ENCODE peak calls at places on chromosomes 16 and 17, in nine cellular contexts. One of them, this sample, is unnamed.

GRCh38 chr17:81536299-81537290 is 8.4 kb downstream of the FSCN2 start:
- DNase-seq in adrenal gland: no peak
- DNase-seq in BJ: no peak
- DNase-seq in PC-3: no peak
- DNase-seq in stomach: peak
- DNase-seq in cardiac muscle cell: no peak
- DNase-seq in AG09309: no peak
- DNase-seq in colonic mucosa: no peak
- DNase-seq in upper lobe of right lung: no peak
- DNase-seq in this sample: no peak

GRCh38 chr16:77402672-77403071 is 32.2 kb downstream of the ADAMTS18 start:
- DNase-seq in PC-3: no peak
- DNase-seq in cardiac muscle cell: no peak
- DNase-seq in upper lobe of right lung: no peak
- DNase-seq in BJ: no peak
- DNase-seq in colonic mucosa: no peak
- DNase-seq in stomach: no peak
- DNase-seq in adrenal gland: no peak
- DNase-seq in AG09309: no peak
- DNase-seq in this sample: no peak

GRCh38 chr16:17417740-17418139 is 53.0 kb downstream of the XYLT1 start:
- DNase-seq in adrenal gland: no peak
- DNase-seq in AG09309: no peak
- DNase-seq in PC-3: no peak
- DNase-seq in BJ: no peak
- DNase-seq in stomach: no peak
- DNase-seq in upper lobe of right lung: no peak
- DNase-seq in cardiac muscle cell: no peak
- DNase-seq in colonic mucosa: peak
- DNase-seq in this sample: no peak

GRCh38 chr17:63702223-63702577 is 2.3 kb upstream of the LIMD2 start:
- DNase-seq in colonic mucosa: peak
- DNase-seq in cardiac muscle cell: no peak
- DNase-seq in stomach: peak
- DNase-seq in adrenal gland: no peak
- DNase-seq in BJ: no peak
- DNase-seq in AG09309: no peak
- DNase-seq in upper lobe of right lung: peak
- DNase-seq in PC-3: no peak
- DNase-seq in this sample: no peak

GRCh38 chr17:21815352-21816063 is 123.2 kb downstream of the KCNJ18 start:
- DNase-seq in stomach: no peak
- DNase-seq in adrenal gland: no peak
- DNase-seq in upper lobe of right lung: no peak
- DNase-seq in BJ: no peak
- DNase-seq in AG09309: no peak
- DNase-seq in colonic mucosa: no peak
- DNase-seq in cardiac muscle cell: no peak
- DNase-seq in PC-3: no peak
- DNase-seq in this sample: no peak

GRCh38 chr17:8055851-8056231 is 17.0 kb downstream of the ALOX15B start:
- DNase-seq in AG09309: no peak
- DNase-seq in colonic mucosa: no peak
- DNase-seq in upper lobe of right lung: peak
- DNase-seq in adrenal gland: no peak
- DNase-seq in stomach: no peak
- DNase-seq in BJ: no peak
- DNase-seq in PC-3: no peak
- DNase-seq in cardiac muscle cell: no peak
- DNase-seq in this sample: no peak

GRCh38 chr17:42618442-42619150 is 9.1 kb downstream of the TUBG1 start:
- DNase-seq in AG09309: no peak
- DNase-seq in upper lobe of right lung: no peak
- DNase-seq in BJ: no peak
- DNase-seq in stomach: peak
- DNase-seq in adrenal gland: peak
- DNase-seq in PC-3: peak
- DNase-seq in cardiac muscle cell: peak
- DNase-seq in colonic mucosa: peak
- DNase-seq in this sample: no peak

GRCh38 chr17:81889602-81890001 is 1.8 kb downstream of the ALYREF start:
- DNase-seq in AG09309: no peak
- DNase-seq in cardiac muscle cell: no peak
- DNase-seq in adrenal gland: no peak
- DNase-seq in BJ: no peak
- DNase-seq in stomach: no peak
- DNase-seq in colonic mucosa: no peak
- DNase-seq in PC-3: no peak
- DNase-seq in upper lobe of right lung: no peak
- DNase-seq in this sample: no peak

GRCh38 chr17:36183811-36184765 is 7.7 kb upstream of the TBC1D3B start:
- DNase-seq in AG09309: no peak
- DNase-seq in cardiac muscle cell: no peak
- DNase-seq in BJ: no peak
- DNase-seq in upper lobe of right lung: no peak
- DNase-seq in PC-3: no peak
- DNase-seq in stomach: no peak
- DNase-seq in colonic mucosa: no peak
- DNase-seq in adrenal gland: no peak
- DNase-seq in this sample: no peak

GRCh38 chr17:61057257-61057656 is 342.4 kb upstream of the TBX2 start:
- DNase-seq in cardiac muscle cell: no peak
- DNase-seq in adrenal gland: no peak
- DNase-seq in upper lobe of right lung: no peak
- DNase-seq in stomach: no peak
- DNase-seq in colonic mucosa: no peak
- DNase-seq in PC-3: no peak
- DNase-seq in BJ: no peak
- DNase-seq in AG09309: no peak
- DNase-seq in this sample: no peak

GRCh38 chr16:15822957-15823356 is 33.9 kb downstream of the MYH11 start:
- DNase-seq in AG09309: no peak
- DNase-seq in stomach: peak
- DNase-seq in upper lobe of right lung: peak
- DNase-seq in BJ: no peak
- DNase-seq in cardiac muscle cell: no peak
- DNase-seq in colonic mucosa: no peak
- DNase-seq in PC-3: no peak
- DNase-seq in adrenal gland: no peak
- DNase-seq in this sample: no peak

GRCh38 chr16:19588661-19589060 is 33.2 kb downstream of the VPS35L start:
- DNase-seq in colonic mucosa: no peak
- DNase-seq in upper lobe of right lung: no peak
- DNase-seq in adrenal gland: no peak
- DNase-seq in cardiac muscle cell: peak
- DNase-seq in AG09309: no peak
- DNase-seq in BJ: no peak
- DNase-seq in stomach: no peak
- DNase-seq in PC-3: no peak
- DNase-seq in this sample: no peak

GRCh38 chr16:70808371-70808770 is 7.4 kb upstream of the VAC14 start:
- DNase-seq in BJ: no peak
- DNase-seq in colonic mucosa: no peak
- DNase-seq in upper lobe of right lung: no peak
- DNase-seq in stomach: no peak
- DNase-seq in AG09309: no peak
- DNase-seq in PC-3: peak
- DNase-seq in cardiac muscle cell: no peak
- DNase-seq in adrenal gland: no peak
- DNase-seq in this sample: no peak

GRCh38 chr17:74916851-74917199 is 6.2 kb downstream of the USH1G start:
- DNase-seq in adrenal gland: no peak
- DNase-seq in AG09309: no peak
- DNase-seq in colonic mucosa: no peak
- DNase-seq in upper lobe of right lung: no peak
- DNase-seq in PC-3: no peak
- DNase-seq in stomach: no peak
- DNase-seq in BJ: no peak
- DNase-seq in cardiac muscle cell: no peak
- DNase-seq in this sample: no peak

GRCh38 chr17:31581491-31581890 is 190.0 kb downstream of the RAB11FIP4 start:
- DNase-seq in PC-3: no peak
- DNase-seq in stomach: peak
- DNase-seq in upper lobe of right lung: no peak
- DNase-seq in adrenal gland: no peak
- DNase-seq in colonic mucosa: no peak
- DNase-seq in cardiac muscle cell: no peak
- DNase-seq in AG09309: no peak
- DNase-seq in BJ: no peak
- DNase-seq in this sample: no peak

DNA sequence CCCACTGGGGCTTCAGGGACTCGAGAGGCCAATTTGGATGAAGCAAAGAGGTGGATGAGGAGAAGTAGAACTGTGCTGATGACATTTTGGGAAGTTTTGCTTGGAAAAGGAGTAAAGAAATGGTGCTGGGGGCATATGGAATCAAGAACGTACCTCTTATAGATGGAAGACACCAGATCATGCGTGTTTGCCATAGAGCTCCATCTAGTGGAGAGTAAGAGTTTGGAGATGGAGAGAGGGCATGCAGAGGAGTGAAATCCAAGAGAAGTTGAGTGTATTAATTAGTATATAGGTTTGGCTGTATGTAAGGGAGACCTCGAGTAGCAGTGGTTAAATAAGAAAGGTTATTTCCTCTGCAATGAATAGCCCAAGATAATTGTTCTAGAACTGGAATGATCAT is 56.0 kb downstream of the SHISA6 start:
- DNase-seq in AG09309: no peak
- DNase-seq in adrenal gland: no peak
- DNase-seq in BJ: no peak
- DNase-seq in stomach: no peak
- DNase-seq in cardiac muscle cell: peak
- DNase-seq in upper lobe of right lung: no peak
- DNase-seq in PC-3: peak
- DNase-seq in colonic mucosa: no peak
- DNase-seq in this sample: no peak
- TF ChIP-seq CTCF in AG09309: no peak
- TF ChIP-seq CTCF in adrenal gland: no peak
- TF ChIP-seq CTCF in BJ: no peak
- TF ChIP-seq CTCF in stomach: peak
- TF ChIP-seq CTCF in cardiac muscle cell: no peak
- TF ChIP-seq CTCF in upper lobe of right lung: peak
- TF ChIP-seq CTCF in PC-3: peak
- TF ChIP-seq CTCF in colonic mucosa: peak
- TF ChIP-seq CTCF in this sample: peak

GRCh38 chr17:82901836-82902235 is 62.0 kb upstream of the ZNF750 start:
- DNase-seq in stomach: no peak
- DNase-seq in colonic mucosa: no peak
- DNase-seq in AG09309: no peak
- DNase-seq in BJ: no peak
- DNase-seq in adrenal gland: no peak
- DNase-seq in PC-3: no peak
- DNase-seq in cardiac muscle cell: no peak
- DNase-seq in upper lobe of right lung: no peak
- DNase-seq in this sample: no peak

GRCh38 chr17:82899941-82900340 is 60.1 kb upstream of the ZNF750 start:
- DNase-seq in upper lobe of right lung: no peak
- DNase-seq in AG09309: no peak
- DNase-seq in PC-3: no peak
- DNase-seq in cardiac muscle cell: no peak
- DNase-seq in colonic mucosa: no peak
- DNase-seq in adrenal gland: no peak
- DNase-seq in stomach: no peak
- DNase-seq in BJ: no peak
- DNase-seq in this sample: no peak

GRCh38 chr17:82901356-82901755 is 61.5 kb upstream of the ZNF750 start:
- DNase-seq in colonic mucosa: no peak
- DNase-seq in PC-3: no peak
- DNase-seq in BJ: no peak
- DNase-seq in AG09309: no peak
- DNase-seq in cardiac muscle cell: no peak
- DNase-seq in stomach: no peak
- DNase-seq in upper lobe of right lung: no peak
- DNase-seq in adrenal gland: no peak
- DNase-seq in this sample: no peak

GRCh38 chr17:82898976-82899514 is 59.2 kb upstream of the ZNF750 start:
- DNase-seq in BJ: no peak
- DNase-seq in upper lobe of right lung: no peak
- DNase-seq in PC-3: no peak
- DNase-seq in stomach: no peak
- DNase-seq in colonic mucosa: no peak
- DNase-seq in AG09309: no peak
- DNase-seq in cardiac muscle cell: no peak
- DNase-seq in adrenal gland: no peak
- DNase-seq in this sample: no peak

DNA sequence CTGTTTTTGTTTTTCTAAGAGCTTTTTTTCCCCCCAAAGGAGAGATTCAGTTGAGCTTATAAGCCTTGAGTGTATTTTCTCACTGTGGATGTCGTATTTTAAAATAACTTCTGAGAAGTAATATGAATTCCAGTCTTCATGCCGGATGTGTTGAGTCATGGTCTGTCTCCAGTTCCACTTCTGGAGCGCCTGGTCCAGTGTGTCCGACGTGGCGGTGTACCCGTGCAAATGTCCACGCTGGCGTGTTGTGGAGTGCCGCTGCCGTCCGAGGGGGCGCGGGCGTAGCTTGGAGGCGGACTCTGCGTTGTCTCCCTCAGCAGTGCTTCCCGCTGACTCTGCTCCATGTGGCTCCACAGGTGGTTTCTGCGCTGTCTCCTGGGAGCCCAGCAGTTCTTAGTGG is 60.9 kb upstream of the ZNF750 start:
- DNase-seq in PC-3: no peak
- DNase-seq in stomach: no peak
- DNase-seq in BJ: no peak
- DNase-seq in adrenal gland: no peak
- DNase-seq in cardiac muscle cell: no peak
- DNase-seq in colonic mucosa: no peak
- DNase-seq in upper lobe of right lung: no peak
- DNase-seq in AG09309: peak
- DNase-seq in this sample: no peak
- H3K4me3 ChIP-seq in PC-3: no peak
- H3K4me3 ChIP-seq in stomach: no peak
- H3K4me3 ChIP-seq in BJ: no peak
- H3K4me3 ChIP-seq in adrenal gland: no peak
- H3K4me3 ChIP-seq in cardiac muscle cell: no peak
- H3K4me3 ChIP-seq in colonic mucosa: no peak
- H3K4me3 ChIP-seq in upper lobe of right lung: no peak
- H3K4me3 ChIP-seq in AG09309: peak
- H3K4me3 ChIP-seq in this sample: no peak

DNA sequence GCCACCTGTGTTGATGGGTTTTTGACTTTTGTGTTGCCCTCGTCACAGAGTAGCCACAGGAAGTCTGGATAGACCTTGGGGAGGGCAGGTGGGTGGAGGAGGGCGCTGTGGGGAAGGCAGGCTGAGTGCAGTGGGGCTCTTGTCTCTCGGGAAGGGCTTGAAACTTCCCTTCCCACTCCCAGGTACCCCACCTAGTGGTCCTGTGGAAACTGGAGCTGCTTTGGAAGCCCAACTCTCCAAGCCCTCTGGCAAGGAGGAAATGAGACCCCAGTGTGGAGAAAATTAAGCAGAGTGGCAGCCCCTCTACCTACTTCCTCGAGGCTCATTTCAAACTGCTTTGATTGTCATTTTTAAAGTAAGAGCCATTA is 9.2 kb downstream of the CA5A start:
- DNase-seq in AG09309: no peak
- DNase-seq in colonic mucosa: no peak
- DNase-seq in PC-3: no peak
- DNase-seq in cardiac muscle cell: no peak
- DNase-seq in stomach: no peak
- DNase-seq in BJ: no peak
- DNase-seq in adrenal gland: no peak
- DNase-seq in upper lobe of right lung: no peak
- DNase-seq in this sample: no peak
- TF ChIP-seq CTCF in AG09309: no peak
- TF ChIP-seq CTCF in colonic mucosa: no peak
- TF ChIP-seq CTCF in PC-3: no peak
- TF ChIP-seq CTCF in cardiac muscle cell: no peak
- TF ChIP-seq CTCF in stomach: no peak
- TF ChIP-seq CTCF in BJ: no peak
- TF ChIP-seq CTCF in adrenal gland: no peak
- TF ChIP-seq CTCF in upper lobe of right lung: no peak
- TF ChIP-seq CTCF in this sample: no peak

GRCh38 chr16:53090271-53090590 is 35.4 kb downstream of the CHD9 start:
- DNase-seq in stomach: no peak
- DNase-seq in upper lobe of right lung: no peak
- DNase-seq in cardiac muscle cell: no peak
- DNase-seq in PC-3: no peak
- DNase-seq in adrenal gland: no peak
- DNase-seq in colonic mucosa: no peak
- DNase-seq in BJ: no peak
- DNase-seq in AG09309: no peak
- DNase-seq in this sample: no peak
- H3K4me3 ChIP-seq in stomach: no peak
- H3K4me3 ChIP-seq in upper lobe of right lung: no peak
- H3K4me3 ChIP-seq in cardiac muscle cell: no peak
- H3K4me3 ChIP-seq in PC-3: no peak
- H3K4me3 ChIP-seq in adrenal gland: no peak
- H3K4me3 ChIP-seq in colonic mucosa: no peak
- H3K4me3 ChIP-seq in BJ: no peak
- H3K4me3 ChIP-seq in AG09309: no peak
- H3K4me3 ChIP-seq in this sample: peak

This sample was measured in HFF-Myc.